ENCODE peak calls at places on chromosomes 2 and 18, in five cellular contexts. M, K, L, T and E are unnamed samples.

GRCh38 chr2:120760446-120761135 is 24.9 kb downstream of the GLI2 start:
- DNase-seq in M (no peak), K (no peak), L (peak), T (no peak), E (peak)

GRCh38 chr2:128306081-128306930 is 12.4 kb downstream of the HS6ST1 start:
- DNase-seq in M (peak), K (peak), L (peak), T (no peak), E (peak)

GRCh38 chr2:146417942-146418341 is 1426.9 kb upstream of the ACVR2A start:
- DNase-seq in M (no peak), K (no peak), L (no peak), T (no peak), E (no peak)

GRCh38 chr2:174901075-174901474 is 104.1 kb downstream of the CHN1 start:
- DNase-seq in M (no peak), K (no peak), L (peak), T (no peak), E (no peak)

GRCh38 chr2:194567661-194568017 is 1089.4 kb upstream of the SLC39A10 start:
- DNase-seq in M (no peak), K (no peak), L (no peak), T (no peak), E (no peak)

GRCh38 chr2:161576421-161576820 is 47.8 kb upstream of the SLC4A10 start:
- DNase-seq in M (no peak), K (no peak), L (peak), T (no peak), E (no peak)

GRCh38 chr2:112108238-112108832 is 29.9 kb upstream of the FBLN7 start:
- DNase-seq in M (no peak), K (no peak), L (peak), T (no peak), E (no peak)

GRCh38 chr2:98815795-98816194 is 84.9 kb upstream of the MGAT4A start:
- DNase-seq in M (no peak), K (no peak), L (no peak), T (no peak), E (no peak)

GRCh38 chr2:151707857-151708256 is 26.4 kb downstream of the NEB start:
- DNase-seq in M (no peak), K (no peak), L (no peak), T (no peak), E (no peak)

GRCh38 chr2:128282976-128283810 is 35.5 kb downstream of the HS6ST1 start:
- DNase-seq in M (no peak), K (no peak), L (no peak), T (no peak), E (no peak)

DNA sequence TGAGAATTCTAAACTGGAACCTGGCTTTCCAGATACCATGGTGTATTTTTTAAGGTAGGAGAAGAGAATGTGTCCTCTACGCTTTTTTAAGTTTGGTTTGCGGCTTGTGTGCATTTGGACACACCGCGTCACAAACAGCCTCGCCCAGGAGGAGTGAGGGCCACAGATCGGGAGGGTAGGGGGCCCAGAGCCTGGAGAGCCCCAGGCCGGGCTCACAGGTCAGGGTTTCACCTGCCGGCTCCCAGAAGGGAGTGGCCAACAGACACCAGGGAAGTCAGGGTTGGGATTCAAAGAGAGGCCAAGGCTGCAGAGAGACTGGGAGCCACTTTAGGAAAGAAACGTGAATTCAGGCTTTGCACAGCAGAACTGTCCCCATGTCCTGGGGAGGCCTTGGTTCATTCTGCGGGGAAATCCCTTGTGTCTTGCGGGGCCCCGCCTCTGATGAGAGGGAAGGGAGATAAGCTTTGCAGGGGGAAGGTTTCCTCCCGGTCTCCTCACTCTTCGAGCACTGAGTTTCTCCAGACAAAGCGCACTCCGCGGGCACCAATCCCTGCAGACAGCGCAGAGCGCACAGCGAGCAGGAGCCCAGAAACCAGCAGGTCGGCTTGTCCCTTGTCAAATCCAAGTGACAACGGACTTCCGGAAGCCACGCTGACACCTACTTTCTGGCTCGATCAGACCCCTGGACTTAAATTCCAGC is 2.0 kb upstream of the TUBB6 start:
- DNase-seq in M (no peak), K (no peak), L (peak), T (no peak), E (no peak)
- H3K27ac ChIP-seq in M (no peak), K (peak), L (peak), T (no peak), E (no peak)

GRCh38 chr2:188130317-188130716 is 161.4 kb upstream of the GULP1 start:
- DNase-seq in M (no peak), K (no peak), L (no peak), T (no peak), E (no peak)

GRCh38 chr2:188138313-188138712 is 153.4 kb upstream of the GULP1 start:
- DNase-seq in M (no peak), K (no peak), L (no peak), T (no peak), E (no peak)

GRCh38 chr2:188132385-188132784 is 159.3 kb upstream of the GULP1 start:
- DNase-seq in M (no peak), K (no peak), L (peak), T (no peak), E (no peak)

GRCh38 chr2:188131281-188131680 is 160.4 kb upstream of the GULP1 start:
- DNase-seq in M (no peak), K (no peak), L (no peak), T (no peak), E (no peak)

DNA sequence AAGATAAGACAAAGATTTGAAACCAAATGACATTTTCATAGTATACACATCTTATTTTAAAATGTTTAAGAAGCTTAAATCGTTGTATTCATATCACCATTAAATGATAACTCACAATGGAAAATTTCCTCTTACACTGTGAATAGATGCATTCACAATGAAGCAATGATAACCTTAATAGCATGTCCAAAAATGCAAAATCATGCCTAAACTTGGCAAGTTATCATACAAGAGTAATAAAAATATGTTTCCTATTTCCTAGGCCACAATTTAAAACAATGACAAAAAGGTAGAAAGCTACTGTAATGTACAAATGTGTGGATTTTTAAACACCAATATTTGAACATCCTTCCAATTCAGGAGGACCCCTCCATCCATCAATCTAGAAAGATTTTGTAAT is 157.4 kb upstream of the GULP1 start:
- DNase-seq in M (no peak), K (no peak), L (no peak), T (no peak), E (no peak)
- TF ChIP-seq CTCF in M (no peak), K (no peak), L (no peak), T (no peak), E (no peak)

GRCh38 chr2:169822036-169822435 is 2.7 kb downstream of the METTL5 start:
- DNase-seq in M (no peak), K (no peak), L (no peak), T (no peak), E (no peak)

GRCh38 chr2:169824373-169825333 is at the start of gene METTL5:
- DNase-seq in M (peak), K (peak), L (peak), T (peak), E (peak)

GRCh38 chr2:169827272-169828140 is at the start of gene UBR3:
- DNase-seq in M (peak), K (peak), L (peak), T (peak), E (peak)

GRCh38 chr2:169822785-169823392 is 1.8 kb downstream of the METTL5 start:
- DNase-seq in M (no peak), K (no peak), L (no peak), T (no peak), E (no peak)

GRCh38 chr2:169823996-169824372 is 721 bp downstream of the METTL5 start:
- DNase-seq in M (no peak), K (no peak), L (no peak), T (no peak), E (no peak)
- H3K27ac ChIP-seq in M (peak), K (no peak), L (peak), T (peak), E (peak)

GRCh38 chr18:5237723-5238370 is 40.8 kb upstream of the AKAIN1 start:
- DNase-seq in M (peak), K (peak), L (peak), T (peak), E (peak)
- TF ChIP-seq CTCF in M (peak), K (peak), L (peak), T (no peak), E (no peak)

DNA sequence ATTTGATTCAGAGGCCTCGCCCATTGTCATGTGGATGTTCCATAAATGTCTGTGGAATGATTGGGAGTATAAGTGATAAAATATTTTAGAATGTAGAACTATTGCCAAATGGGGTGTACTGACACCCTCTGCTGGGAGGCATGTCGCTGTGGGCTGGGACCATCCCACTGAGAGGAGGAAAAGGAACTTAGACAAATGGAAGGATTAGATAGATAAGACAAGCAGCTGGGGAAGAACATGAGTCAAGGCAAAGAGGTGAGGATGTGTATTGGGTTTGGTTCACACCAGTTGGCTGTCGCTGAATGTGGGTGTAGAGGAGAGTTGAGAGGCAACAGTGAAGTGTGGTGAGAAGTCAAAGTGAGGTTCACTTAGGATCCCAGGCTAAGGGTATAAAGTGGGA is 4.0 kb downstream of the C2orf74 start:
- DNase-seq in M (no peak), K (no peak), L (peak), T (no peak), E (no peak)
- H3K27ac ChIP-seq in M (no peak), K (no peak), L (no peak), T (no peak), E (no peak)